ENCODE peak calls at places on chromosome 18, in nine cellular contexts. One of them, this sample, is unnamed.
A peak's percentile ranks its signal among the peaks of the same experiment; 100 is the strongest.

GRCh38 chr18:11305507-11305906 is 156.1 kb upstream of the PIEZO2 start:
- DNase-seq in fibroblast of pulmonary artery: no peak
- DNase-seq in uterus: no peak
- DNase-seq in upper lobe of right lung: no peak
- DNase-seq in psoas muscle: no peak
- DNase-seq in pancreas: no peak
- DNase-seq in suprapubic skin: no peak
- DNase-seq in skeletal muscle cell: no peak
- DNase-seq in neural progenitor cell: no peak
- DNase-seq in this sample: no peak

GRCh38 chr18:13909541-13909940 is 5.8 kb downstream of the MC2R start:
- DNase-seq in fibroblast of pulmonary artery: no peak
- DNase-seq in uterus: no peak
- DNase-seq in upper lobe of right lung: no peak
- DNase-seq in psoas muscle: no peak
- DNase-seq in pancreas: no peak
- DNase-seq in suprapubic skin: no peak
- DNase-seq in skeletal muscle cell: no peak
- DNase-seq in neural progenitor cell: no peak
- DNase-seq in this sample: no peak

GRCh38 chr18:58541789-58542425 is 87.0 kb downstream of the ALPK2 start:
- DNase-seq in fibroblast of pulmonary artery: peak; percentile 92
- DNase-seq in uterus: no peak
- DNase-seq in upper lobe of right lung: no peak
- DNase-seq in psoas muscle: no peak
- DNase-seq in pancreas: no peak
- DNase-seq in suprapubic skin: no peak
- DNase-seq in skeletal muscle cell: peak; percentile 94
- DNase-seq in neural progenitor cell: no peak
- DNase-seq in this sample: peak; percentile 93

GRCh38 chr18:62877448-62878221 is 162.3 kb downstream of the PHLPP1 start:
- DNase-seq in fibroblast of pulmonary artery: peak; percentile 88
- DNase-seq in uterus: no peak
- DNase-seq in upper lobe of right lung: no peak
- DNase-seq in psoas muscle: no peak
- DNase-seq in pancreas: no peak
- DNase-seq in suprapubic skin: no peak
- DNase-seq in skeletal muscle cell: peak; percentile 34
- DNase-seq in neural progenitor cell: peak; percentile 81
- DNase-seq in this sample: no peak

GRCh38 chr18:48993586-48993985 is 42.8 kb upstream of the SMAD7 start:
- DNase-seq in fibroblast of pulmonary artery: no peak
- DNase-seq in uterus: no peak
- DNase-seq in upper lobe of right lung: no peak
- DNase-seq in psoas muscle: peak; percentile 55
- DNase-seq in pancreas: no peak
- DNase-seq in suprapubic skin: no peak
- DNase-seq in skeletal muscle cell: no peak
- DNase-seq in neural progenitor cell: no peak
- DNase-seq in this sample: no peak

GRCh38 chr18:27185025-27185763 is at the start of gene CHST9:
- DNase-seq in fibroblast of pulmonary artery: no peak
- DNase-seq in uterus: no peak
- DNase-seq in upper lobe of right lung: no peak
- DNase-seq in psoas muscle: peak; percentile 58
- DNase-seq in pancreas: peak; percentile 60
- DNase-seq in suprapubic skin: no peak
- DNase-seq in skeletal muscle cell: no peak
- DNase-seq in neural progenitor cell: peak; percentile 73
- DNase-seq in this sample: no peak

GRCh38 chr18:13471971-13472628 is 253.5 kb downstream of the LDLRAD4 start:
- DNase-seq in fibroblast of pulmonary artery: no peak
- DNase-seq in uterus: no peak
- DNase-seq in upper lobe of right lung: no peak
- DNase-seq in psoas muscle: no peak
- DNase-seq in pancreas: no peak
- DNase-seq in suprapubic skin: no peak
- DNase-seq in skeletal muscle cell: no peak
- DNase-seq in neural progenitor cell: peak; percentile 73
- DNase-seq in this sample: no peak

GRCh38 chr18:58337688-58338087 is 291.2 kb downstream of the ALPK2 start:
- DNase-seq in fibroblast of pulmonary artery: peak; percentile 25
- DNase-seq in uterus: peak; percentile 29
- DNase-seq in upper lobe of right lung: no peak
- DNase-seq in psoas muscle: no peak
- DNase-seq in pancreas: no peak
- DNase-seq in suprapubic skin: no peak
- DNase-seq in skeletal muscle cell: no peak
- DNase-seq in neural progenitor cell: no peak
- DNase-seq in this sample: no peak

GRCh38 chr18:5142859-5143258 is 54.2 kb downstream of the AKAIN1 start:
- DNase-seq in fibroblast of pulmonary artery: no peak
- DNase-seq in uterus: no peak
- DNase-seq in upper lobe of right lung: no peak
- DNase-seq in psoas muscle: no peak
- DNase-seq in pancreas: no peak
- DNase-seq in suprapubic skin: no peak
- DNase-seq in skeletal muscle cell: no peak
- DNase-seq in neural progenitor cell: no peak
- DNase-seq in this sample: no peak

GRCh38 chr18:35950628-35950982 is 21.9 kb upstream of the RMP24 start:
- DNase-seq in fibroblast of pulmonary artery: no peak
- DNase-seq in uterus: no peak
- DNase-seq in upper lobe of right lung: no peak
- DNase-seq in psoas muscle: no peak
- DNase-seq in pancreas: no peak
- DNase-seq in suprapubic skin: no peak
- DNase-seq in skeletal muscle cell: no peak
- DNase-seq in neural progenitor cell: no peak
- DNase-seq in this sample: no peak
- H3K4me3 ChIP-seq in fibroblast of pulmonary artery: peak overlapping the region; percentile 62
- H3K4me3 ChIP-seq in uterus: peak overlapping the region; percentile 36
- H3K4me3 ChIP-seq in upper lobe of right lung: peak overlapping the region; percentile 53
- H3K4me3 ChIP-seq in psoas muscle: peak overlapping the region; percentile 84
- H3K4me3 ChIP-seq in pancreas: peak overlapping the region; percentile 33
- H3K4me3 ChIP-seq in suprapubic skin: peak overlapping the region; percentile 72
- H3K4me3 ChIP-seq in skeletal muscle cell: peak overlapping the region; percentile 61
- H3K4me3 ChIP-seq in neural progenitor cell: peak overlapping the region; percentile 71
- H3K4me3 ChIP-seq in this sample: no peak overlapping the region

GRCh38 chr18:50033004-50033403 is 161.9 kb downstream of the MYO5B start:
- DNase-seq in fibroblast of pulmonary artery: no peak
- DNase-seq in uterus: no peak
- DNase-seq in upper lobe of right lung: no peak
- DNase-seq in psoas muscle: no peak
- DNase-seq in pancreas: no peak
- DNase-seq in suprapubic skin: no peak
- DNase-seq in skeletal muscle cell: no peak
- DNase-seq in neural progenitor cell: no peak
- DNase-seq in this sample: no peak
- H3K4me3 ChIP-seq in fibroblast of pulmonary artery: no peak overlapping the region
- H3K4me3 ChIP-seq in uterus: no peak overlapping the region
- H3K4me3 ChIP-seq in upper lobe of right lung: no peak overlapping the region
- H3K4me3 ChIP-seq in psoas muscle: no peak overlapping the region
- H3K4me3 ChIP-seq in pancreas: no peak overlapping the region
- H3K4me3 ChIP-seq in suprapubic skin: no peak overlapping the region
- H3K4me3 ChIP-seq in skeletal muscle cell: no peak overlapping the region
- H3K4me3 ChIP-seq in neural progenitor cell: no peak overlapping the region
- H3K4me3 ChIP-seq in this sample: no peak overlapping the region

GRCh38 chr18:55462652-55463051 is 125.3 kb downstream of the TCF4 start:
- DNase-seq in fibroblast of pulmonary artery: no peak
- DNase-seq in uterus: no peak
- DNase-seq in upper lobe of right lung: no peak
- DNase-seq in psoas muscle: no peak
- DNase-seq in pancreas: no peak
- DNase-seq in suprapubic skin: no peak
- DNase-seq in skeletal muscle cell: peak; percentile 45
- DNase-seq in neural progenitor cell: no peak
- DNase-seq in this sample: no peak
- H3K4me3 ChIP-seq in fibroblast of pulmonary artery: no peak overlapping the region
- H3K4me3 ChIP-seq in uterus: no peak overlapping the region
- H3K4me3 ChIP-seq in upper lobe of right lung: no peak overlapping the region
- H3K4me3 ChIP-seq in psoas muscle: no peak overlapping the region
- H3K4me3 ChIP-seq in pancreas: no peak overlapping the region
- H3K4me3 ChIP-seq in suprapubic skin: no peak overlapping the region
- H3K4me3 ChIP-seq in skeletal muscle cell: no peak overlapping the region
- H3K4me3 ChIP-seq in neural progenitor cell: no peak overlapping the region
- H3K4me3 ChIP-seq in this sample: no peak overlapping the region

GRCh38 chr18:35000457-35000856 is 40.8 kb upstream of the MAPRE2 start:
- DNase-seq in fibroblast of pulmonary artery: no peak
- DNase-seq in uterus: no peak
- DNase-seq in upper lobe of right lung: no peak
- DNase-seq in psoas muscle: no peak
- DNase-seq in pancreas: no peak
- DNase-seq in suprapubic skin: no peak
- DNase-seq in skeletal muscle cell: no peak
- DNase-seq in neural progenitor cell: peak; percentile 10
- DNase-seq in this sample: no peak

GRCh38 chr18:34995746-34996145 is 45.5 kb upstream of the MAPRE2 start:
- DNase-seq in fibroblast of pulmonary artery: no peak
- DNase-seq in uterus: no peak
- DNase-seq in upper lobe of right lung: no peak
- DNase-seq in psoas muscle: no peak
- DNase-seq in pancreas: no peak
- DNase-seq in suprapubic skin: no peak
- DNase-seq in skeletal muscle cell: no peak
- DNase-seq in neural progenitor cell: no peak
- DNase-seq in this sample: no peak

GRCh38 chr18:34999734-35000397 is 41.3 kb upstream of the MAPRE2 start:
- DNase-seq in fibroblast of pulmonary artery: no peak
- DNase-seq in uterus: no peak
- DNase-seq in upper lobe of right lung: no peak
- DNase-seq in psoas muscle: no peak
- DNase-seq in pancreas: no peak
- DNase-seq in suprapubic skin: no peak
- DNase-seq in skeletal muscle cell: no peak
- DNase-seq in neural progenitor cell: peak; percentile 52
- DNase-seq in this sample: no peak

GRCh38 chr18:35002120-35002519 is 39.1 kb upstream of the MAPRE2 start:
- DNase-seq in fibroblast of pulmonary artery: no peak
- DNase-seq in uterus: no peak
- DNase-seq in upper lobe of right lung: no peak
- DNase-seq in psoas muscle: no peak
- DNase-seq in pancreas: no peak
- DNase-seq in suprapubic skin: no peak
- DNase-seq in skeletal muscle cell: no peak
- DNase-seq in neural progenitor cell: no peak
- DNase-seq in this sample: no peak

DNA sequence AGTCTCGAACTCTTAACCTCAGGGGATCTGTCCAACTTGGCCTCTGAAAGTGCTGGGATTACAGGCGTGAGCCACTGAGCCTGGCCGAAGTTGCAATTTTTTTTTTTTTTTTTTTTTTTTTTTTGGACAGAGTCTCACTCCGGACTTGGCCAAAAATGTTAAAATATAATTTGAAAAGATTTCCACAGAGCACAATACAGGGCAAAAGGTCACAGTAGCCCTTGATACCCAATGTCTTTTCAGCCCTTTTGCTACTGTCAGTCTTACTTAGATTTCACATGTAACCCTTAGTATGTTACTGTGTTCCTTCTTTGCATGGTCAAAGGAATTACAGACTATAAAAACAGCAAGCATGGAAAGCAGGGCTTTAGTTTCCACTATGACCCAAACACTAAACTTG is 42.5 kb upstream of the MAPRE2 start:
- DNase-seq in fibroblast of pulmonary artery: no peak
- DNase-seq in uterus: no peak
- DNase-seq in upper lobe of right lung: no peak
- DNase-seq in psoas muscle: no peak
- DNase-seq in pancreas: no peak
- DNase-seq in suprapubic skin: no peak
- DNase-seq in skeletal muscle cell: no peak
- DNase-seq in neural progenitor cell: no peak
- DNase-seq in this sample: no peak
- H3K4me3 ChIP-seq in fibroblast of pulmonary artery: no peak overlapping the region
- H3K4me3 ChIP-seq in uterus: no peak overlapping the region
- H3K4me3 ChIP-seq in upper lobe of right lung: no peak overlapping the region
- H3K4me3 ChIP-seq in psoas muscle: no peak overlapping the region
- H3K4me3 ChIP-seq in pancreas: no peak overlapping the region
- H3K4me3 ChIP-seq in suprapubic skin: no peak overlapping the region
- H3K4me3 ChIP-seq in skeletal muscle cell: no peak overlapping the region
- H3K4me3 ChIP-seq in neural progenitor cell: no peak overlapping the region
- H3K4me3 ChIP-seq in this sample: no peak overlapping the region

GRCh38 chr18:1475867-1476266 is 571.2 kb downstream of the ADCYAP1 start:
- DNase-seq in fibroblast of pulmonary artery: no peak
- DNase-seq in uterus: no peak
- DNase-seq in upper lobe of right lung: no peak
- DNase-seq in psoas muscle: no peak
- DNase-seq in pancreas: no peak
- DNase-seq in suprapubic skin: no peak
- DNase-seq in skeletal muscle cell: no peak
- DNase-seq in neural progenitor cell: no peak
- DNase-seq in this sample: no peak
- H3K4me3 ChIP-seq in fibroblast of pulmonary artery: no peak overlapping the region
- H3K4me3 ChIP-seq in uterus: no peak overlapping the region
- H3K4me3 ChIP-seq in upper lobe of right lung: no peak overlapping the region
- H3K4me3 ChIP-seq in psoas muscle: no peak overlapping the region
- H3K4me3 ChIP-seq in pancreas: no peak overlapping the region
- H3K4me3 ChIP-seq in suprapubic skin: no peak overlapping the region
- H3K4me3 ChIP-seq in skeletal muscle cell: no peak overlapping the region
- H3K4me3 ChIP-seq in neural progenitor cell: no peak overlapping the region
- H3K4me3 ChIP-seq in this sample: no peak overlapping the region

GRCh38 chr18:79690586-79691482 is 11.2 kb downstream of the CTDP1 start:
- DNase-seq in fibroblast of pulmonary artery: no peak
- DNase-seq in uterus: no peak
- DNase-seq in upper lobe of right lung: no peak
- DNase-seq in psoas muscle: no peak
- DNase-seq in pancreas: no peak
- DNase-seq in suprapubic skin: no peak
- DNase-seq in skeletal muscle cell: no peak
- DNase-seq in neural progenitor cell: no peak
- DNase-seq in this sample: no peak
- H3K4me3 ChIP-seq in fibroblast of pulmonary artery: no peak overlapping the region
- H3K4me3 ChIP-seq in uterus: no peak overlapping the region
- H3K4me3 ChIP-seq in upper lobe of right lung: no peak overlapping the region
- H3K4me3 ChIP-seq in psoas muscle: no peak overlapping the region
- H3K4me3 ChIP-seq in pancreas: no peak overlapping the region
- H3K4me3 ChIP-seq in suprapubic skin: no peak overlapping the region
- H3K4me3 ChIP-seq in skeletal muscle cell: no peak overlapping the region
- H3K4me3 ChIP-seq in neural progenitor cell: no peak overlapping the region
- H3K4me3 ChIP-seq in this sample: no peak overlapping the region

This sample was measured in GM12865.